ENCODE peak calls at places on chromosome 7, in five cellular contexts. One of them, this sample, is unnamed.

GRCh38 chr7:155527664-155528063 is 18.7 kb downstream of the CNPY1 start:
- DNase-seq in IMR-90: no peak
- DNase-seq in H1: no peak
- DNase-seq in K562: no peak
- DNase-seq in HepG2: no peak
- DNase-seq in this sample: no peak

GRCh38 chr7:85833071-85833470 is 646.2 kb upstream of the SEMA3D start:
- DNase-seq in IMR-90: peak; percentile 11
- DNase-seq in H1: no peak
- DNase-seq in K562: no peak
- DNase-seq in HepG2: no peak
- DNase-seq in this sample: no peak

GRCh38 chr7:108368466-108368865 is 87.8 kb downstream of the NRCAM start:
- DNase-seq in IMR-90: no peak
- DNase-seq in H1: no peak
- DNase-seq in K562: no peak
- DNase-seq in HepG2: no peak
- DNase-seq in this sample: no peak

GRCh38 chr7:130632111-130632510 is 36.4 kb downstream of the COPG2 start:
- DNase-seq in IMR-90: peak; percentile 72
- DNase-seq in H1: no peak
- DNase-seq in K562: no peak
- DNase-seq in HepG2: peak; percentile 15
- DNase-seq in this sample: no peak

GRCh38 chr7:103059471-103059870 is 15.1 kb downstream of the FBXL13 start:
- DNase-seq in IMR-90: no peak
- DNase-seq in H1: no peak
- DNase-seq in K562: no peak
- DNase-seq in HepG2: no peak
- DNase-seq in this sample: no peak

GRCh38 chr7:4694653-4695335 is 12.7 kb downstream of the FOXK1 start:
- DNase-seq in IMR-90: peak; percentile 86
- DNase-seq in H1: no peak
- DNase-seq in K562: no peak
- DNase-seq in HepG2: no peak
- DNase-seq in this sample: no peak

GRCh38 chr7:22420973-22421635 is 64.2 kb upstream of the RAPGEF5 start:
- DNase-seq in IMR-90: no peak
- DNase-seq in H1: no peak
- DNase-seq in K562: no peak
- DNase-seq in HepG2: no peak
- DNase-seq in this sample: no peak

GRCh38 chr7:140571537-140572122 is 69.0 kb downstream of the DENND2A start:
- DNase-seq in IMR-90: peak; percentile 41
- DNase-seq in H1: no peak
- DNase-seq in K562: no peak
- DNase-seq in HepG2: no peak
- DNase-seq in this sample: peak; percentile 19

GRCh38 chr7:3399858-3400257 is 98.8 kb downstream of the SDK1 start:
- DNase-seq in IMR-90: peak; percentile 5
- DNase-seq in H1: peak; percentile 85
- DNase-seq in K562: no peak
- DNase-seq in HepG2: peak; percentile 73
- DNase-seq in this sample: peak; percentile 7

GRCh38 chr7:147182859-147183258 is 1066.3 kb downstream of the CNTNAP2 start:
- DNase-seq in IMR-90: peak; percentile 10
- DNase-seq in H1: no peak
- DNase-seq in K562: no peak
- DNase-seq in HepG2: no peak
- DNase-seq in this sample: no peak

GRCh38 chr7:72109566-72109965 is 302.6 kb downstream of the CALN1 start:
- DNase-seq in IMR-90: no peak
- DNase-seq in H1: no peak
- DNase-seq in K562: no peak
- DNase-seq in HepG2: no peak
- DNase-seq in this sample: no peak

GRCh38 chr7:107332488-107333269 is 137.2 kb upstream of the GPR22 start:
- DNase-seq in IMR-90: no peak
- DNase-seq in H1: no peak
- DNase-seq in K562: no peak
- DNase-seq in HepG2: no peak
- DNase-seq in this sample: no peak

GRCh38 chr7:149245244-149245643 is 5.8 kb downstream of the ZNF212 start:
- DNase-seq in IMR-90: peak; percentile 62
- DNase-seq in H1: no peak
- DNase-seq in K562: no peak
- DNase-seq in HepG2: no peak
- DNase-seq in this sample: no peak
- TF ChIP-seq MAFK in IMR-90: no peak
- TF ChIP-seq MAFK in H1: no peak
- TF ChIP-seq MAFK in K562: no peak
- TF ChIP-seq MAFK in HepG2: no peak
- TF ChIP-seq MAFK in this sample: no peak

DNA sequence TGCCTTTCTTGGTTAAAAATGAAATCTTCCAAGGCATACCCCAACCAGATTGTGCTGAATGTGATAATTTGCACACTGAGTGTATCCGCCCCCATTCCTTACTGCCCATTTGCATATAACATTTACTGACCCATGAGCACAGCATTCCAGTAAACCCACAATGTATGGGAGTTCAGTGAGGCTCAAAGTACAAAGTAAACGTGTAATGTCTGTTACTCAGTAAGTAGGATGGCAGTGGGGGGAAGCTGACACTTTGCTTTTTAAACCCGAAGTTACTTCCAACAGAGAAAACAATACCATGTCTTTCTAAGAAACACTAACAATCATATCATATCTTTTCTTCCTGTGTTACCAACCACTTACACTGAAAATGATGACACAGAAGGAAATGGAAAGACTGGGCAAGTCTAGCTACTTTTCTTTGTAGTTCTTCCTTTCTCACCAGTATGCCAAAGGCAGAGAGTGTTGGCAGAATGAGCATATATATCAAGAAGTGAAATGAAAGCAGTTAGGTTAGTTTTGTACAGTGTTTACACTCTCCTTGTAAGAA is 27.1 kb upstream of the SOSTDC1 start:
- DNase-seq in IMR-90: peak; percentile 46
- DNase-seq in H1: no peak
- DNase-seq in K562: no peak
- DNase-seq in HepG2: peak; percentile 90
- DNase-seq in this sample: no peak
- TF ChIP-seq MAFK in IMR-90: no peak
- TF ChIP-seq MAFK in H1: no peak
- TF ChIP-seq MAFK in K562: no peak
- TF ChIP-seq MAFK in HepG2: peak; percentile 63
- TF ChIP-seq MAFK in this sample: no peak

GRCh38 chr7:20958474-20958873 is 171.8 kb upstream of the SP8 start:
- DNase-seq in IMR-90: no peak
- DNase-seq in H1: no peak
- DNase-seq in K562: no peak
- DNase-seq in HepG2: no peak
- DNase-seq in this sample: no peak

GRCh38 chr7:20959281-20959680 is 172.6 kb upstream of the SP8 start:
- DNase-seq in IMR-90: no peak
- DNase-seq in H1: no peak
- DNase-seq in K562: no peak
- DNase-seq in HepG2: peak; percentile 58
- DNase-seq in this sample: no peak

DNA sequence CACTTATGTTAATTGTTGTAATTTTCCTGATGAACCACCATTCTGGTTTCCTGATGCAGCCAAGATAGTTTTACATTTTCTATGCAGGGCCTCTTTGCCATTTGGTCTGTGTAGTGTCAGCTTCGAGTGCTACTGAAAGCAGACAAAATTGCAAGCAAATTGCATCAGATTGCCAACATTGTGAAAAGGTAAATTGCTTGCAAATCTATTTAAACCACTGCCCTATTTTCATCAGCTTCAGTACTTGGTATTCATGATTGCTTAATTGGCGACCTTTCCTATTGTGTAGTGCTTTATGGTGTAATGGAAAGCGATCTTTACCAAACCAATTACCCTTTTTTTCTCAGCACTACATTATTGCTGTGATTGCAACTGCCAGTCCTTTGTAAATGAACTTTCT is 177.5 kb upstream of the SP8 start:
- DNase-seq in IMR-90: no peak
- DNase-seq in H1: no peak
- DNase-seq in K562: no peak
- DNase-seq in HepG2: no peak
- DNase-seq in this sample: no peak
- TF ChIP-seq MAFK in IMR-90: no peak
- TF ChIP-seq MAFK in H1: no peak
- TF ChIP-seq MAFK in K562: no peak
- TF ChIP-seq MAFK in HepG2: no peak
- TF ChIP-seq MAFK in this sample: no peak

DNA sequence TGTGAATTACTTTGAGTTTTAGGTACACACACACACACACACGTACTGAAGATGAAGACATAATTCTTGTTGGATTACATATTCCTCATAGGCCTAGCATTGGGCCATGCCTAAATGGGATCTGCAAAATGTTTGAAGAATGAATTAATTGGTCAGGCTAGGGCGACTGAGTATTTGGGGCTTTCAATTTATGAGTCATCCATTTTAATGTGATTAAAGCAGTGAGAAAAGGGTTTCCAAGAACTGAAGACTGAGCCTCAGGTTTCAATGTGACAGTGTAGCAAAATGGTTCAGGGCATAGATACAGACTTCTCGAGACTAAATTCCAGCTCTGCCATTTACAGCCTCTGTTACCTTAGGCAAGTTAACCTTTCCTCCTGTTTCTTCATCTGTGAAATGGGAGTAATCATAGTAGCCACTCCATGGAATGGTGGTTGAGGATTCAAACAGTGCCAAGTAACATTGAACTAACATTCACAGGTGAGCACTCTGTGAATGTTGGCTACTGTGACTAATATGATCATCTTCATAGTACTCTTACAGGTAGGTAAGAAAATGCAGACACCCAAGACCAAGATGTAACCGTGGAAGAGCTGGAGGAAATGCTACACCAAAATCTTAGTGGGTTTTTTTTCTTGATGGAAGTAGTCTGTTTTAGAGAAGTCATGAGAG is 7.6 kb downstream of the BPGM start:
- DNase-seq in IMR-90: no peak
- DNase-seq in H1: no peak
- DNase-seq in K562: no peak
- DNase-seq in HepG2: no peak
- DNase-seq in this sample: no peak
- TF ChIP-seq MAFK in IMR-90: no peak
- TF ChIP-seq MAFK in H1: no peak
- TF ChIP-seq MAFK in K562: no peak
- TF ChIP-seq MAFK in HepG2: no peak
- TF ChIP-seq MAFK in this sample: no peak

GRCh38 chr7:90507692-90508091 is 38.3 kb downstream of the PTTG1IP2 start:
- DNase-seq in IMR-90: no peak
- DNase-seq in H1: no peak
- DNase-seq in K562: no peak
- DNase-seq in HepG2: no peak
- DNase-seq in this sample: no peak
- TF ChIP-seq MAFK in IMR-90: no peak
- TF ChIP-seq MAFK in H1: no peak
- TF ChIP-seq MAFK in K562: no peak
- TF ChIP-seq MAFK in HepG2: no peak
- TF ChIP-seq MAFK in this sample: no peak

GRCh38 chr7:31058122-31058521 is 6.0 kb downstream of the ADCYAP1R1 start:
- DNase-seq in IMR-90: peak; percentile 22
- DNase-seq in H1: no peak
- DNase-seq in K562: no peak
- DNase-seq in HepG2: no peak
- DNase-seq in this sample: no peak
- TF ChIP-seq MAFK in IMR-90: no peak
- TF ChIP-seq MAFK in H1: no peak
- TF ChIP-seq MAFK in K562: no peak
- TF ChIP-seq MAFK in HepG2: no peak
- TF ChIP-seq MAFK in this sample: no peak

GRCh38 chr7:37352974-37353948 is 95.4 kb downstream of the ELMO1 start:
- DNase-seq in IMR-90: no peak
- DNase-seq in H1: peak; percentile 17
- DNase-seq in K562: peak; percentile 41
- DNase-seq in HepG2: no peak
- DNase-seq in this sample: no peak

GRCh38 chr7:37353949-37354660 is 94.6 kb downstream of the ELMO1 start:
- DNase-seq in IMR-90: no peak
- DNase-seq in H1: no peak
- DNase-seq in K562: no peak
- DNase-seq in HepG2: peak; percentile 24
- DNase-seq in this sample: no peak

GRCh38 chr7:37352251-37352650 is 96.4 kb downstream of the ELMO1 start:
- DNase-seq in IMR-90: no peak
- DNase-seq in H1: no peak
- DNase-seq in K562: no peak
- DNase-seq in HepG2: no peak
- DNase-seq in this sample: no peak

GRCh38 chr7:37346761-37347160 is 101.9 kb downstream of the ELMO1 start:
- DNase-seq in IMR-90: no peak
- DNase-seq in H1: no peak
- DNase-seq in K562: no peak
- DNase-seq in HepG2: no peak
- DNase-seq in this sample: no peak

DNA sequence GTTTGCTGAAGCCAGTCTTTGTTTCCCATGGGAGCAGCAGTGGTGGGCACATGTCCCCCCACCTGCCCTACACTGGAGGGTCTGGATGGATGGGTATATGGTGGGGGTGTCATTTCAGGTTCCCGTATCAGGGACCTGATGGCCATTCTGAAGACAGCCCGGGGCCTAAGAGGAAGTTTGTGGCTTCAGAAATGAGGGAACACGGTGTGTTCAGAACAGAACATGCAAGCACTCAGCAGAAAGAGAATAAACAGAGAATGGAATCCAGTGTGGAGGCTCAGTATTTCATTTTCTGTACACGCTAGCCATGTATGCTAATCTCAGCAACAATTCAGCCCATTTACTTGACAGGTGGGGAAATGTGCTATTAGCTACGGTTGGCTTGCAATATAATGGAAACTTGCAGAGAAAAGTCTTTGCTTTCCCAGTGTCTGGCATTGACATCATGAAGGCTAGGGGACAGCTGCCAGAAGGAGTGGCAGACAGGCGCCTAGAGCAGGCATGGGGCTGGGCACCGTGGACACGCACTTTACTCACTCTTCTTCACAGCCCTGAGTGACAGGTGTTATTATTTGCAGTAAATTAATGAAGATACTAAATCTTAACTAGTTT is 98.6 kb downstream of the ELMO1 start:
- DNase-seq in IMR-90: no peak
- DNase-seq in H1: no peak
- DNase-seq in K562: no peak
- DNase-seq in HepG2: no peak
- DNase-seq in this sample: no peak
- TF ChIP-seq MAFK in IMR-90: no peak
- TF ChIP-seq MAFK in H1: no peak
- TF ChIP-seq MAFK in K562: no peak
- TF ChIP-seq MAFK in HepG2: no peak
- TF ChIP-seq MAFK in this sample: no peak

This sample was measured in A549.